ENCODE peak calls at places on chromosomes 1 and 21, in nine cellular contexts. One of them, this sample, is unnamed.

GRCh38 chr1:169584483-169585144 is 1.7 kb downstream of the F5 start:
- DNase-seq in tibial artery: no peak
- DNase-seq in SK-N-SH: no peak
- DNase-seq in psoas muscle: no peak
- DNase-seq in mesendoderm: no peak
- DNase-seq in esophagus squamous epithelium: no peak
- DNase-seq in iPS DF 6.9: no peak
- DNase-seq in GM23248: no peak
- DNase-seq in ovary: no peak
- DNase-seq in this sample: no peak

GRCh38 chr1:156627313-156627880 is 8.2 kb downstream of the HAPLN2 start:
- DNase-seq in GM23248: peak
- DNase-seq in mesendoderm: peak
- DNase-seq in tibial artery: no peak
- DNase-seq in ovary: no peak
- DNase-seq in iPS DF 6.9: no peak
- DNase-seq in SK-N-SH: peak
- DNase-seq in psoas muscle: no peak
- DNase-seq in esophagus squamous epithelium: no peak
- DNase-seq in this sample: no peak

GRCh38 chr1:200992382-200993101 is 31.0 kb downstream of the KIF21B start:
- DNase-seq in ovary: no peak
- DNase-seq in GM23248: no peak
- DNase-seq in psoas muscle: no peak
- DNase-seq in SK-N-SH: no peak
- DNase-seq in mesendoderm: no peak
- DNase-seq in tibial artery: no peak
- DNase-seq in iPS DF 6.9: no peak
- DNase-seq in esophagus squamous epithelium: no peak
- DNase-seq in this sample: no peak

GRCh38 chr1:96634863-96635262 is 86.7 kb upstream of the PTBP2 start:
- DNase-seq in mesendoderm: no peak
- DNase-seq in ovary: no peak
- DNase-seq in GM23248: no peak
- DNase-seq in tibial artery: no peak
- DNase-seq in psoas muscle: no peak
- DNase-seq in SK-N-SH: no peak
- DNase-seq in iPS DF 6.9: no peak
- DNase-seq in esophagus squamous epithelium: no peak
- DNase-seq in this sample: no peak

GRCh38 chr1:12180315-12180714 is 13.5 kb downstream of the TNFRSF1B start:
- DNase-seq in iPS DF 6.9: no peak
- DNase-seq in esophagus squamous epithelium: no peak
- DNase-seq in SK-N-SH: no peak
- DNase-seq in GM23248: no peak
- DNase-seq in psoas muscle: peak
- DNase-seq in tibial artery: peak
- DNase-seq in ovary: no peak
- DNase-seq in mesendoderm: no peak
- DNase-seq in this sample: peak

GRCh38 chr21:14926186-14926585 is 138.6 kb downstream of the NRIP1 start:
- DNase-seq in ovary: no peak
- DNase-seq in esophagus squamous epithelium: no peak
- DNase-seq in psoas muscle: no peak
- DNase-seq in tibial artery: no peak
- DNase-seq in SK-N-SH: no peak
- DNase-seq in GM23248: no peak
- DNase-seq in iPS DF 6.9: no peak
- DNase-seq in mesendoderm: no peak
- DNase-seq in this sample: no peak

GRCh38 chr1:9825101-9826074 is 1.6 kb upstream of the CLSTN1 start:
- DNase-seq in SK-N-SH: no peak
- DNase-seq in tibial artery: peak
- DNase-seq in mesendoderm: peak
- DNase-seq in psoas muscle: peak
- DNase-seq in ovary: peak
- DNase-seq in esophagus squamous epithelium: no peak
- DNase-seq in iPS DF 6.9: no peak
- DNase-seq in GM23248: peak
- DNase-seq in this sample: peak

GRCh38 chr1:42847111-42847580 is 733 bp downstream of the ZNF691 start:
- DNase-seq in SK-N-SH: no peak
- DNase-seq in mesendoderm: no peak
- DNase-seq in tibial artery: no peak
- DNase-seq in psoas muscle: no peak
- DNase-seq in ovary: no peak
- DNase-seq in iPS DF 6.9: no peak
- DNase-seq in esophagus squamous epithelium: no peak
- DNase-seq in GM23248: no peak
- DNase-seq in this sample: no peak

GRCh38 chr1:23433122-23433521 is 8.6 kb upstream of the TCEA3 start:
- DNase-seq in ovary: no peak
- DNase-seq in esophagus squamous epithelium: no peak
- DNase-seq in mesendoderm: no peak
- DNase-seq in SK-N-SH: no peak
- DNase-seq in psoas muscle: no peak
- DNase-seq in tibial artery: no peak
- DNase-seq in iPS DF 6.9: no peak
- DNase-seq in GM23248: no peak
- DNase-seq in this sample: no peak

GRCh38 chr1:18770799-18771198 is 88.7 kb downstream of the TAS1R2 start:
- DNase-seq in GM23248: no peak
- DNase-seq in psoas muscle: no peak
- DNase-seq in ovary: no peak
- DNase-seq in SK-N-SH: no peak
- DNase-seq in iPS DF 6.9: no peak
- DNase-seq in esophagus squamous epithelium: no peak
- DNase-seq in mesendoderm: no peak
- DNase-seq in tibial artery: no peak
- DNase-seq in this sample: no peak

GRCh38 chr1:214833357-214833756 is 230.4 kb downstream of the CENPF start:
- DNase-seq in mesendoderm: no peak
- DNase-seq in iPS DF 6.9: no peak
- DNase-seq in GM23248: peak
- DNase-seq in tibial artery: no peak
- DNase-seq in esophagus squamous epithelium: no peak
- DNase-seq in psoas muscle: no peak
- DNase-seq in SK-N-SH: no peak
- DNase-seq in ovary: no peak
- DNase-seq in this sample: no peak

GRCh38 chr1:218361298-218362065 is 16.3 kb downstream of the TGFB2 start:
- DNase-seq in GM23248: peak
- DNase-seq in mesendoderm: peak
- DNase-seq in ovary: no peak
- DNase-seq in SK-N-SH: peak
- DNase-seq in iPS DF 6.9: no peak
- DNase-seq in psoas muscle: no peak
- DNase-seq in tibial artery: no peak
- DNase-seq in esophagus squamous epithelium: no peak
- DNase-seq in this sample: no peak

GRCh38 chr1:53733447-53733931 is 5.5 kb downstream of the GLIS1 start:
- DNase-seq in ovary: no peak
- DNase-seq in GM23248: no peak
- DNase-seq in tibial artery: no peak
- DNase-seq in esophagus squamous epithelium: no peak
- DNase-seq in SK-N-SH: no peak
- DNase-seq in psoas muscle: no peak
- DNase-seq in mesendoderm: no peak
- DNase-seq in iPS DF 6.9: no peak
- DNase-seq in this sample: no peak

GRCh38 chr1:34129630-34130029 is 35.4 kb downstream of the CSMD2 start:
- DNase-seq in GM23248: no peak
- DNase-seq in psoas muscle: no peak
- DNase-seq in mesendoderm: no peak
- DNase-seq in iPS DF 6.9: no peak
- DNase-seq in esophagus squamous epithelium: no peak
- DNase-seq in SK-N-SH: peak
- DNase-seq in tibial artery: no peak
- DNase-seq in ovary: no peak
- DNase-seq in this sample: no peak

DNA sequence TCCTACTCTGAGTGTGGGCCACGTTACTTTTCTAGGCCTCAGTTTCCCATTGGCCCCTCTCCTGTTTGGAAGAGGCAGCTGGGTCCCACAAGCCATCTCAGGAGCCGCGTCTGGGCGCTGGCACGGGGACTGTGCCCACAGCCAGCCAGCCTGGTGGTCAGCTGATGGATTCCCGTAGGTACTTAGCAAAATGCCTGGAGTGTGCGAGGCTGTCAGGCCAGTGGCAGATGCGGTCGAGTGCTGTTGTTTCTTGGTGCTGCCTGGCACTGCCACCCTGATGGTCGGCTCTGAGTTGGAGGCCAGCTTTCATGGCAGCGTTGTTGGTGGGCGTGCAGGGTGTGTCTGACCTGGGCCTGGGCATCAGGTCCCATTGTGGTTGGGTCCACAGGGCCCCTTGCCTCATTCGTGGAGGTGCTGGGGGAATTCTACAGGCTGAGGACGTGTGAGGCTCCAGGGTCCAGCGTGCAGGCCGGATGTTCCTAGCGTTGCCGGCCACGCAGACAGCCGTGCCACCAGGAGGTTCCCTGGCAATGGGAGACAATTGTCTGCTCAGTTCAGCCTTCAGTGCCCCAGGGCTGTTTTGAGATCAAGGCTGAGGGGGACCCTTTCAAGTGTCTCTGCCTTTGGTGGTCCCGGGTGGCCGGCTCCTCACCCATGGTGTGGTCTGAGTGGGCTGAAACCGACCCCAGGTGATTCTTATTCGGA is 20.9 kb downstream of the SKI start:
- DNase-seq in ovary: no peak
- DNase-seq in SK-N-SH: no peak
- DNase-seq in GM23248: no peak
- DNase-seq in esophagus squamous epithelium: no peak
- DNase-seq in iPS DF 6.9: no peak
- DNase-seq in psoas muscle: no peak
- DNase-seq in tibial artery: no peak
- DNase-seq in mesendoderm: no peak
- DNase-seq in this sample: no peak
- H3K27ac ChIP-seq in ovary: no peak
- H3K27ac ChIP-seq in SK-N-SH: no peak
- H3K27ac ChIP-seq in GM23248: peak
- H3K27ac ChIP-seq in esophagus squamous epithelium: no peak
- H3K27ac ChIP-seq in iPS DF 6.9: no peak
- H3K27ac ChIP-seq in psoas muscle: peak
- H3K27ac ChIP-seq in tibial artery: peak
- H3K27ac ChIP-seq in mesendoderm: no peak
- H3K27ac ChIP-seq in this sample: no peak

GRCh38 chr1:63537940-63538339 is 14.6 kb downstream of the EFCAB7 start:
- DNase-seq in mesendoderm: no peak
- DNase-seq in GM23248: peak
- DNase-seq in psoas muscle: no peak
- DNase-seq in ovary: no peak
- DNase-seq in tibial artery: no peak
- DNase-seq in esophagus squamous epithelium: no peak
- DNase-seq in iPS DF 6.9: no peak
- DNase-seq in SK-N-SH: peak
- DNase-seq in this sample: no peak

GRCh38 chr1:63534406-63534805 is 11.1 kb downstream of the EFCAB7 start:
- DNase-seq in psoas muscle: no peak
- DNase-seq in GM23248: no peak
- DNase-seq in mesendoderm: no peak
- DNase-seq in tibial artery: no peak
- DNase-seq in esophagus squamous epithelium: no peak
- DNase-seq in ovary: no peak
- DNase-seq in SK-N-SH: no peak
- DNase-seq in iPS DF 6.9: no peak
- DNase-seq in this sample: no peak

GRCh38 chr1:63532727-63533126 is 9.4 kb downstream of the EFCAB7 start:
- DNase-seq in ovary: no peak
- DNase-seq in tibial artery: no peak
- DNase-seq in GM23248: no peak
- DNase-seq in mesendoderm: no peak
- DNase-seq in esophagus squamous epithelium: no peak
- DNase-seq in psoas muscle: no peak
- DNase-seq in SK-N-SH: no peak
- DNase-seq in iPS DF 6.9: no peak
- DNase-seq in this sample: no peak

DNA sequence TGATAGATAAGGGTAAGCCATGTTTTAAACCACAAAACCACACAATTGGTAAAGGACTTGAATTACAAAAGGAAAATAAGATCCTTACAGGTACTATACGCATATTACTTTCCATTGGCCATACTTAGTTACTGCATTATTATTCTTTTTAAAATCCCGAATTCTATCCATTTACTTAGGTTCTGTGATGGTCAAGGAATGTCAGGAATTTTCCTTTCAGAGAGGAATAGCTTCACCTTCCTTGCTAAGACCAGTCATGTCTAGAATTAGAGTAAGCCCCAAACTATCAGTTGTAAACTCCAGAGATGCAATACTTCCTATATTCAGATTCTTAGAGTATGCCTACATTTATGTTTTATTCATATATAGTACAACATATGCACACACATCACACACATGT is 13.7 kb downstream of the EFCAB7 start:
- DNase-seq in iPS DF 6.9: no peak
- DNase-seq in mesendoderm: peak
- DNase-seq in SK-N-SH: no peak
- DNase-seq in tibial artery: no peak
- DNase-seq in ovary: no peak
- DNase-seq in psoas muscle: no peak
- DNase-seq in GM23248: no peak
- DNase-seq in esophagus squamous epithelium: no peak
- DNase-seq in this sample: no peak
- H3K27ac ChIP-seq in iPS DF 6.9: no peak
- H3K27ac ChIP-seq in mesendoderm: no peak
- H3K27ac ChIP-seq in SK-N-SH: no peak
- H3K27ac ChIP-seq in tibial artery: no peak
- H3K27ac ChIP-seq in ovary: no peak
- H3K27ac ChIP-seq in psoas muscle: no peak
- H3K27ac ChIP-seq in GM23248: no peak
- H3K27ac ChIP-seq in esophagus squamous epithelium: no peak
- H3K27ac ChIP-seq in this sample: no peak

DNA sequence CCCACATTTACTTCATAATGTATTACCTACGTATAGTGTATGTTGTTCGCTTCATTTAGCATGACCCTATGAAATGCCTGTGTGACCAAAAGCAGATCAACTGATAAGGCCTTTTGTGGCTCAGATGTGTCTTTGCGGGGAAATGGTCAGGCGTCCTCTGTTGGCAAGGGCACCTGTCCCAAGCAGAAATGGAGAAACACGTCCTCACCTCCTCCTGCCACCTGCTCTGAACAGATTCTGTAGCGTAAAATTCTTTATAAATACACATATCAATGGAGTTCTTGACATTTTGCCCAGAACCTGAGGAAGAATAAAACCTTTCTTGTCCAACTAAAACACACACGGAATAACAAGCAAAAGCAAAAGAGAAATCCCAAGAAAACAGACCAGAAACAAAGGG is 417.9 kb downstream of the KIF26B start:
- DNase-seq in GM23248: no peak
- DNase-seq in ovary: no peak
- DNase-seq in esophagus squamous epithelium: no peak
- DNase-seq in mesendoderm: no peak
- DNase-seq in psoas muscle: no peak
- DNase-seq in iPS DF 6.9: no peak
- DNase-seq in tibial artery: no peak
- DNase-seq in SK-N-SH: no peak
- DNase-seq in this sample: no peak
- H3K27ac ChIP-seq in GM23248: no peak
- H3K27ac ChIP-seq in ovary: no peak
- H3K27ac ChIP-seq in esophagus squamous epithelium: no peak
- H3K27ac ChIP-seq in mesendoderm: no peak
- H3K27ac ChIP-seq in psoas muscle: no peak
- H3K27ac ChIP-seq in iPS DF 6.9: no peak
- H3K27ac ChIP-seq in tibial artery: no peak
- H3K27ac ChIP-seq in SK-N-SH: no peak
- H3K27ac ChIP-seq in this sample: no peak

GRCh38 chr1:182217967-182218366 is 156.5 kb upstream of the ZNF648 start:
- DNase-seq in iPS DF 6.9: no peak
- DNase-seq in psoas muscle: no peak
- DNase-seq in mesendoderm: no peak
- DNase-seq in SK-N-SH: no peak
- DNase-seq in tibial artery: no peak
- DNase-seq in ovary: no peak
- DNase-seq in GM23248: peak
- DNase-seq in esophagus squamous epithelium: no peak
- DNase-seq in this sample: no peak
- H3K27ac ChIP-seq in iPS DF 6.9: no peak
- H3K27ac ChIP-seq in psoas muscle: no peak
- H3K27ac ChIP-seq in mesendoderm: no peak
- H3K27ac ChIP-seq in SK-N-SH: no peak
- H3K27ac ChIP-seq in tibial artery: no peak
- H3K27ac ChIP-seq in ovary: no peak
- H3K27ac ChIP-seq in GM23248: peak
- H3K27ac ChIP-seq in esophagus squamous epithelium: no peak
- H3K27ac ChIP-seq in this sample: no peak